ENCODE peak calls at places on chromosomes 3 and 15, in ten cellular contexts. Z is MCF 10A, Y is tibial artery, H is omental fat pad, U is GM18507, A is SW 1271, G is PC-9, N is GM10248, J is adrenal gland, D is RPMI8226. X is an unnamed sample.

GRCh38 chr3:65303431-65303830 is 615.6 kb upstream of the ADAMTS9 start:
- DNase-seq in Z (peak), Y (no peak), H (no peak), U (no peak), A (no peak), G (no peak), N (no peak), J (no peak), D (no peak), X (no peak)

GRCh38 chr3:16112910-16113504 is 61.5 kb upstream of the GALNT15 start:
- DNase-seq in Z (no peak), Y (no peak), H (no peak), U (no peak), A (no peak), G (no peak), N (no peak), J (peak), D (no peak), X (no peak)

GRCh38 chr3:25594007-25594502 is 70.7 kb downstream of the TOP2B start:
- DNase-seq in Z (peak), Y (no peak), H (no peak), U (no peak), A (no peak), G (peak), N (no peak), J (no peak), D (peak), X (no peak)

GRCh38 chr3:187274977-187275338 is 16.6 kb downstream of the MASP1 start:
- DNase-seq in Z (peak), Y (no peak), H (no peak), U (no peak), A (no peak), G (no peak), N (no peak), J (no peak), D (no peak), X (no peak)

GRCh38 chr3:65534825-65535224 is 503.9 kb downstream of the MAGI1 start:
- DNase-seq in Z (no peak), Y (no peak), H (no peak), U (no peak), A (no peak), G (no peak), N (no peak), J (no peak), D (no peak), X (no peak)

GRCh38 chr3:115713247-115713646 is 89.9 kb downstream of the GAP43 start:
- DNase-seq in Z (no peak), Y (no peak), H (no peak), U (no peak), A (no peak), G (no peak), N (no peak), J (no peak), D (no peak), X (no peak)

GRCh38 chr3:159102001-159102400 is 300.1 kb downstream of the MFSD1 start:
- DNase-seq in Z (no peak), Y (no peak), H (no peak), U (no peak), A (no peak), G (no peak), N (no peak), J (no peak), D (no peak), X (no peak)

GRCh38 chr15:37015025-37015424 is 85.3 kb downstream of the MEIS2 start:
- DNase-seq in Z (peak), Y (no peak), H (no peak), U (no peak), A (no peak), G (no peak), N (no peak), J (peak), D (no peak), X (no peak)

GRCh38 chr15:40498418-40498817 is 27.6 kb downstream of the CHST14 start:
- DNase-seq in Z (no peak), Y (no peak), H (no peak), U (no peak), A (no peak), G (peak), N (no peak), J (no peak), D (no peak), X (no peak)

GRCh38 chr3:171461087-171461917 is 1.1 kb upstream of the TNIK start:
- DNase-seq in Z (peak), Y (no peak), H (no peak), U (no peak), A (no peak), G (peak), N (peak), J (peak), D (peak), X (peak)

GRCh38 chr3:128486692-128487537 is 6.1 kb downstream of the GATA2 start:
- DNase-seq in Z (peak), Y (peak), H (no peak), U (no peak), A (no peak), G (no peak), N (no peak), J (no peak), D (no peak), X (no peak)

GRCh38 chr3:73536336-73536895 is 88.3 kb downstream of the PDZRN3 start:
- DNase-seq in Z (no peak), Y (no peak), H (no peak), U (no peak), A (no peak), G (no peak), N (no peak), J (no peak), D (no peak), X (no peak)

GRCh38 chr15:73633991-73634495 is 854 bp upstream of the NPTN start:
- DNase-seq in Z (peak), Y (no peak), H (no peak), U (no peak), A (peak), G (peak), N (no peak), J (no peak), D (no peak), X (no peak)

GRCh38 chr3:160012108-160012507 is 23.5 kb downstream of the IL12A start:
- DNase-seq in Z (no peak), Y (no peak), H (no peak), U (peak), A (no peak), G (no peak), N (peak), J (no peak), D (peak), X (peak)

GRCh38 chr3:167913218-167913902 is 177.8 kb downstream of the SERPINI1 start:
- DNase-seq in Z (peak), Y (no peak), H (no peak), U (no peak), A (no peak), G (no peak), N (no peak), J (no peak), D (no peak), X (no peak)

GRCh38 chr3:194577985-194578905 is 55.0 kb downstream of the TMEM44 start:
- DNase-seq in Z (peak), Y (peak), H (no peak), U (no peak), A (peak), G (peak), N (no peak), J (peak), D (no peak), X (no peak)

GRCh38 chr3:7950890-7951289 is 550.7 kb upstream of the LMCD1 start:
- DNase-seq in Z (no peak), Y (no peak), H (no peak), U (no peak), A (no peak), G (no peak), N (no peak), J (no peak), D (no peak), X (no peak)

GRCh38 chr15:74134387-74135027 is 4.1 kb downstream of the ISLR2 start:
- DNase-seq in Z (no peak), Y (peak), H (no peak), U (no peak), A (no peak), G (no peak), N (no peak), J (peak), D (peak), X (peak)

GRCh38 chr15:43215961-43216360 is 4.9 kb downstream of the EPB42 start:
- DNase-seq in Z (no peak), Y (peak), H (no peak), U (no peak), A (no peak), G (peak), N (no peak), J (no peak), D (no peak), X (no peak)

GRCh38 chr15:91049378-91050127 is 27.2 kb upstream of the VPS33B start:
- DNase-seq in Z (peak), Y (no peak), H (peak), U (peak), A (peak), G (peak), N (peak), J (peak), D (peak), X (peak)

GRCh38 chr3:194245975-194246561 is 105.1 kb downstream of the CPN2 start:
- DNase-seq in Z (no peak), Y (no peak), H (no peak), U (no peak), A (no peak), G (no peak), N (no peak), J (no peak), D (no peak), X (no peak)

GRCh38 chr3:103847081-103848062 is 1412.6 kb downstream of the ZPLD1 start:
- DNase-seq in Z (no peak), Y (no peak), H (no peak), U (no peak), A (no peak), G (no peak), N (no peak), J (no peak), D (no peak), X (no peak)

GRCh38 chr3:138646527-138646926 is 38.0 kb downstream of the FAIM start:
- DNase-seq in Z (no peak), Y (no peak), H (no peak), U (no peak), A (no peak), G (no peak), N (no peak), J (no peak), D (no peak), X (no peak)

GRCh38 chr15:101127503-101128076 is 124.3 kb downstream of the CHSY1 start:
- DNase-seq in Z (peak), Y (peak), H (peak), U (no peak), A (no peak), G (no peak), N (peak), J (peak), D (peak), X (peak)

GRCh38 chr3:34957707-34958106 is 681.6 kb upstream of the ARPP21 start:
- DNase-seq in Z (peak), Y (no peak), H (no peak), U (no peak), A (no peak), G (no peak), N (no peak), J (no peak), D (no peak), X (no peak)

GRCh38 chr15:69034352-69034751 is 19.9 kb downstream of the NOX5 start:
- DNase-seq in Z (peak), Y (no peak), H (no peak), U (no peak), A (peak), G (peak), N (no peak), J (peak), D (no peak), X (no peak)

GRCh38 chr3:49554639-49555265 is 475 bp downstream of the BSN start:
- DNase-seq in Z (no peak), Y (no peak), H (no peak), U (peak), A (no peak), G (no peak), N (peak), J (no peak), D (peak), X (peak)

GRCh38 chr3:197154-197855 is 742 bp downstream of the CHL1 start:
- DNase-seq in Z (no peak), Y (no peak), H (peak), U (no peak), A (no peak), G (no peak), N (peak), J (no peak), D (no peak), X (peak)

GRCh38 chr15:74725241-74725774 is at the start of gene CYP1A1:
- DNase-seq in Z (peak), Y (no peak), H (no peak), U (no peak), A (peak), G (peak), N (no peak), J (no peak), D (peak), X (no peak)

GRCh38 chr15:92425578-92426225 is 32.0 kb downstream of the ST8SIA2 start:
- DNase-seq in Z (no peak), Y (no peak), H (no peak), U (no peak), A (no peak), G (no peak), N (no peak), J (no peak), D (no peak), X (no peak)

GRCh38 chr3:115784739-115785571 is 161.6 kb downstream of the GAP43 start:
- DNase-seq in Z (no peak), Y (no peak), H (no peak), U (no peak), A (no peak), G (no peak), N (no peak), J (no peak), D (no peak), X (no peak)

GRCh38 chr15:76204916-76205460 is 106.3 kb downstream of the ETFA start:
- DNase-seq in Z (no peak), Y (no peak), H (no peak), U (no peak), A (no peak), G (no peak), N (no peak), J (no peak), D (no peak), X (no peak)

GRCh38 chr3:184907941-184908649 is 96.1 kb downstream of the VPS8 start:
- DNase-seq in Z (no peak), Y (no peak), H (no peak), U (no peak), A (no peak), G (no peak), N (no peak), J (no peak), D (no peak), X (no peak)

GRCh38 chr15:73391128-73391864 is 22.5 kb upstream of the HCN4 start:
- DNase-seq in Z (no peak), Y (peak), H (no peak), U (no peak), A (no peak), G (no peak), N (no peak), J (no peak), D (no peak), X (no peak)

GRCh38 chr3:184295771-184296170 is 3.3 kb upstream of the PSMD2 start:
- DNase-seq in Z (no peak), Y (no peak), H (no peak), U (no peak), A (no peak), G (no peak), N (no peak), J (no peak), D (peak), X (no peak)

X was measured in GM13976.